ENCODE peak calls at places on chromosome 7, in seven cellular contexts. One of them, this sample, is unnamed.

GRCh38 chr7:2465928-2466327 is 10.3 kb downstream of the GRIFIN start:
- DNase-seq in left cardiac atrium: no peak
- DNase-seq in T-helper 9 cell: no peak
- DNase-seq in WTC11: no peak
- DNase-seq in SW480: no peak
- DNase-seq in neural progenitor cell: no peak
- DNase-seq in AML-193: no peak
- DNase-seq in this sample: no peak

GRCh38 chr7:65477326-65477725 is 103.7 kb downstream of the ZNF92 start:
- DNase-seq in T-helper 9 cell: no peak
- DNase-seq in AML-193: no peak
- DNase-seq in SW480: no peak
- DNase-seq in WTC11: peak; percentile 75
- DNase-seq in left cardiac atrium: no peak
- DNase-seq in neural progenitor cell: peak; percentile 72
- DNase-seq in this sample: no peak

GRCh38 chr7:117119192-117119924 is 166.1 kb downstream of the ST7 start:
- DNase-seq in T-helper 9 cell: peak; percentile 77
- DNase-seq in WTC11: peak; percentile 85
- DNase-seq in AML-193: peak; percentile 73
- DNase-seq in neural progenitor cell: peak; percentile 91
- DNase-seq in left cardiac atrium: peak; percentile 78
- DNase-seq in SW480: peak; percentile 63
- DNase-seq in this sample: peak; percentile 46

GRCh38 chr7:150910996-150911422 is 58.7 kb downstream of the AOC1 start:
- DNase-seq in SW480: no peak
- DNase-seq in left cardiac atrium: no peak
- DNase-seq in T-helper 9 cell: no peak
- DNase-seq in neural progenitor cell: no peak
- DNase-seq in WTC11: no peak
- DNase-seq in AML-193: no peak
- DNase-seq in this sample: no peak

GRCh38 chr7:111092406-111093160 is 1.7 kb downstream of the LRRN3 start:
- DNase-seq in left cardiac atrium: no peak
- DNase-seq in AML-193: no peak
- DNase-seq in neural progenitor cell: no peak
- DNase-seq in T-helper 9 cell: no peak
- DNase-seq in WTC11: no peak
- DNase-seq in SW480: no peak
- DNase-seq in this sample: no peak

GRCh38 chr7:23115991-23116390 is 10.4 kb downstream of the KLHL7 start:
- DNase-seq in neural progenitor cell: peak; percentile 85
- DNase-seq in AML-193: no peak
- DNase-seq in T-helper 9 cell: no peak
- DNase-seq in left cardiac atrium: no peak
- DNase-seq in WTC11: no peak
- DNase-seq in SW480: no peak
- DNase-seq in this sample: no peak

GRCh38 chr7:23680417-23681405 is 712 bp downstream of the FAM221A start:
- DNase-seq in SW480: peak; percentile 88
- DNase-seq in left cardiac atrium: peak; percentile 63
- DNase-seq in neural progenitor cell: peak; percentile 89
- DNase-seq in WTC11: peak; percentile 86
- DNase-seq in AML-193: peak; percentile 19
- DNase-seq in T-helper 9 cell: peak; percentile 37
- DNase-seq in this sample: peak; percentile 38

GRCh38 chr7:151425670-151426075 is 14.3 kb downstream of the CRYGN start:
- DNase-seq in left cardiac atrium: no peak
- DNase-seq in AML-193: no peak
- DNase-seq in neural progenitor cell: peak; percentile 56
- DNase-seq in WTC11: no peak
- DNase-seq in T-helper 9 cell: no peak
- DNase-seq in SW480: no peak
- DNase-seq in this sample: no peak

GRCh38 chr7:147419001-147419400 is 1171.6 kb upstream of the C7orf33 start:
- DNase-seq in SW480: no peak
- DNase-seq in left cardiac atrium: no peak
- DNase-seq in WTC11: peak; percentile 15
- DNase-seq in AML-193: no peak
- DNase-seq in neural progenitor cell: peak; percentile 38
- DNase-seq in T-helper 9 cell: no peak
- DNase-seq in this sample: no peak

GRCh38 chr7:106778656-106779250 is 86.3 kb upstream of the PIK3CG start:
- DNase-seq in neural progenitor cell: no peak
- DNase-seq in WTC11: no peak
- DNase-seq in AML-193: no peak
- DNase-seq in T-helper 9 cell: no peak
- DNase-seq in left cardiac atrium: no peak
- DNase-seq in SW480: no peak
- DNase-seq in this sample: no peak

GRCh38 chr7:1418505-1419309 is 40.6 kb downstream of the MICALL2 start:
- DNase-seq in SW480: peak; percentile 87
- DNase-seq in left cardiac atrium: no peak
- DNase-seq in AML-193: no peak
- DNase-seq in neural progenitor cell: peak; percentile 79
- DNase-seq in WTC11: peak; percentile 79
- DNase-seq in T-helper 9 cell: no peak
- DNase-seq in this sample: no peak

GRCh38 chr7:135976312-135977019 is 693 bp downstream of the MTPN start:
- DNase-seq in neural progenitor cell: no peak
- DNase-seq in SW480: peak; percentile 21
- DNase-seq in WTC11: peak; percentile 33
- DNase-seq in left cardiac atrium: no peak
- DNase-seq in T-helper 9 cell: peak; percentile 31
- DNase-seq in AML-193: no peak
- DNase-seq in this sample: peak; percentile 45

GRCh38 chr7:147539685-147540084 is 1050.9 kb upstream of the C7orf33 start:
- DNase-seq in WTC11: no peak
- DNase-seq in T-helper 9 cell: no peak
- DNase-seq in neural progenitor cell: no peak
- DNase-seq in SW480: no peak
- DNase-seq in AML-193: no peak
- DNase-seq in left cardiac atrium: no peak
- DNase-seq in this sample: no peak

GRCh38 chr7:117127585-117128168 is 174.4 kb downstream of the ST7 start:
- DNase-seq in T-helper 9 cell: peak; percentile 28
- DNase-seq in AML-193: peak; percentile 69
- DNase-seq in SW480: peak; percentile 51
- DNase-seq in WTC11: peak; percentile 15
- DNase-seq in left cardiac atrium: peak; percentile 52
- DNase-seq in neural progenitor cell: peak; percentile 46
- DNase-seq in this sample: no peak

GRCh38 chr7:150755473-150756099 is 18.4 kb downstream of the GIMAP5 start:
- DNase-seq in SW480: no peak
- DNase-seq in left cardiac atrium: peak; percentile 49
- DNase-seq in T-helper 9 cell: peak; percentile 57
- DNase-seq in AML-193: no peak
- DNase-seq in WTC11: no peak
- DNase-seq in neural progenitor cell: no peak
- DNase-seq in this sample: peak; percentile 55

GRCh38 chr7:70343519-70343918 is 745.2 kb downstream of the AUTS2 start:
- DNase-seq in SW480: no peak
- DNase-seq in neural progenitor cell: peak; percentile 65
- DNase-seq in AML-193: no peak
- DNase-seq in WTC11: no peak
- DNase-seq in left cardiac atrium: no peak
- DNase-seq in T-helper 9 cell: no peak
- DNase-seq in this sample: no peak

GRCh38 chr7:38660427-38661099 is 29.4 kb upstream of the AMPH start:
- DNase-seq in left cardiac atrium: no peak
- DNase-seq in T-helper 9 cell: no peak
- DNase-seq in AML-193: peak; percentile 38
- DNase-seq in neural progenitor cell: peak; percentile 73
- DNase-seq in SW480: peak; percentile 47
- DNase-seq in WTC11: peak; percentile 37
- DNase-seq in this sample: peak; percentile 15

GRCh38 chr7:37201003-37201875 is 247.4 kb downstream of the ELMO1 start:
- DNase-seq in WTC11: peak; percentile 85
- DNase-seq in left cardiac atrium: peak; percentile 79
- DNase-seq in AML-193: peak; percentile 64
- DNase-seq in neural progenitor cell: peak; percentile 91
- DNase-seq in SW480: peak; percentile 81
- DNase-seq in T-helper 9 cell: peak; percentile 21
- DNase-seq in this sample: peak; percentile 29

GRCh38 chr7:77455334-77455733 is 39.2 kb upstream of the GSAP start:
- DNase-seq in T-helper 9 cell: no peak
- DNase-seq in AML-193: no peak
- DNase-seq in SW480: peak; percentile 39
- DNase-seq in WTC11: no peak
- DNase-seq in left cardiac atrium: peak; percentile 52
- DNase-seq in neural progenitor cell: no peak
- DNase-seq in this sample: no peak

GRCh38 chr7:149422065-149422913 is 38.6 kb downstream of the ZNF777 start:
- DNase-seq in AML-193: peak; percentile 60
- DNase-seq in SW480: peak; percentile 74
- DNase-seq in T-helper 9 cell: peak; percentile 65
- DNase-seq in left cardiac atrium: peak; percentile 65
- DNase-seq in neural progenitor cell: peak; percentile 94
- DNase-seq in WTC11: peak; percentile 86
- DNase-seq in this sample: peak; percentile 49

GRCh38 chr7:118184392-118184899 is 482 bp downstream of the LSM8 start:
- DNase-seq in SW480: no peak
- DNase-seq in neural progenitor cell: no peak
- DNase-seq in T-helper 9 cell: no peak
- DNase-seq in WTC11: no peak
- DNase-seq in AML-193: no peak
- DNase-seq in left cardiac atrium: no peak
- DNase-seq in this sample: no peak

GRCh38 chr7:6136475-6136874 is 105.3 kb downstream of the ANKRD61 start:
- DNase-seq in T-helper 9 cell: no peak
- DNase-seq in neural progenitor cell: no peak
- DNase-seq in WTC11: no peak
- DNase-seq in SW480: no peak
- DNase-seq in AML-193: no peak
- DNase-seq in left cardiac atrium: no peak
- DNase-seq in this sample: no peak

GRCh38 chr7:50396856-50397255 is 53.3 kb downstream of the FIGNL1 start:
- DNase-seq in AML-193: no peak
- DNase-seq in SW480: no peak
- DNase-seq in neural progenitor cell: no peak
- DNase-seq in left cardiac atrium: no peak
- DNase-seq in WTC11: no peak
- DNase-seq in T-helper 9 cell: no peak
- DNase-seq in this sample: no peak

GRCh38 chr7:96303105-96303685 is 18.7 kb downstream of the SLC25A13 start:
- DNase-seq in WTC11: no peak
- DNase-seq in T-helper 9 cell: no peak
- DNase-seq in AML-193: no peak
- DNase-seq in left cardiac atrium: no peak
- DNase-seq in SW480: no peak
- DNase-seq in neural progenitor cell: no peak
- DNase-seq in this sample: no peak

GRCh38 chr7:21063106-21063505 is 276.4 kb upstream of the SP8 start:
- DNase-seq in left cardiac atrium: no peak
- DNase-seq in AML-193: no peak
- DNase-seq in T-helper 9 cell: no peak
- DNase-seq in SW480: no peak
- DNase-seq in neural progenitor cell: no peak
- DNase-seq in WTC11: no peak
- DNase-seq in this sample: no peak

GRCh38 chr7:124992881-124993562 is 63.4 kb upstream of the POT1 start:
- DNase-seq in WTC11: no peak
- DNase-seq in left cardiac atrium: no peak
- DNase-seq in T-helper 9 cell: no peak
- DNase-seq in AML-193: no peak
- DNase-seq in SW480: no peak
- DNase-seq in neural progenitor cell: no peak
- DNase-seq in this sample: no peak

GRCh38 chr7:101677421-101678137 is 48.5 kb upstream of the MYL10 start:
- DNase-seq in left cardiac atrium: peak; percentile 27
- DNase-seq in T-helper 9 cell: no peak
- DNase-seq in AML-193: no peak
- DNase-seq in WTC11: no peak
- DNase-seq in neural progenitor cell: no peak
- DNase-seq in SW480: no peak
- DNase-seq in this sample: no peak

GRCh38 chr7:1209097-1209496 is 23.6 kb upstream of the UNCX start:
- DNase-seq in left cardiac atrium: no peak
- DNase-seq in WTC11: no peak
- DNase-seq in AML-193: no peak
- DNase-seq in neural progenitor cell: no peak
- DNase-seq in T-helper 9 cell: no peak
- DNase-seq in SW480: no peak
- DNase-seq in this sample: no peak

GRCh38 chr7:140229591-140230516 is 53.1 kb upstream of the KDM7A start:
- DNase-seq in left cardiac atrium: peak; percentile 28
- DNase-seq in AML-193: no peak
- DNase-seq in WTC11: peak; percentile 65
- DNase-seq in SW480: peak; percentile 100
- DNase-seq in neural progenitor cell: peak; percentile 59
- DNase-seq in T-helper 9 cell: peak; percentile 46
- DNase-seq in this sample: no peak

GRCh38 chr7:1693991-1694524 is 24.0 kb downstream of the ELFN1 start:
- DNase-seq in neural progenitor cell: peak; percentile 96
- DNase-seq in left cardiac atrium: peak; percentile 66
- DNase-seq in WTC11: peak; percentile 82
- DNase-seq in T-helper 9 cell: no peak
- DNase-seq in SW480: no peak
- DNase-seq in AML-193: no peak
- DNase-seq in this sample: no peak

GRCh38 chr7:102320181-102320580 is 33.5 kb downstream of the SH2B2 start:
- DNase-seq in SW480: no peak
- DNase-seq in neural progenitor cell: no peak
- DNase-seq in AML-193: no peak
- DNase-seq in left cardiac atrium: no peak
- DNase-seq in WTC11: no peak
- DNase-seq in T-helper 9 cell: no peak
- DNase-seq in this sample: no peak

GRCh38 chr7:112262804-112263203 is 56.3 kb downstream of the ZNF277 start:
- DNase-seq in AML-193: no peak
- DNase-seq in T-helper 9 cell: no peak
- DNase-seq in SW480: no peak
- DNase-seq in left cardiac atrium: no peak
- DNase-seq in WTC11: no peak
- DNase-seq in neural progenitor cell: no peak
- DNase-seq in this sample: no peak

GRCh38 chr7:20595971-20596370 is 19.5 kb upstream of the ABCB5 start:
- DNase-seq in SW480: no peak
- DNase-seq in T-helper 9 cell: no peak
- DNase-seq in neural progenitor cell: no peak
- DNase-seq in left cardiac atrium: no peak
- DNase-seq in WTC11: no peak
- DNase-seq in AML-193: no peak
- DNase-seq in this sample: no peak

GRCh38 chr7:150685219-150686029 is at the start of gene GIMAP2:
- DNase-seq in WTC11: no peak
- DNase-seq in neural progenitor cell: no peak
- DNase-seq in T-helper 9 cell: no peak
- DNase-seq in left cardiac atrium: no peak
- DNase-seq in SW480: peak; percentile 8
- DNase-seq in AML-193: peak; percentile 65
- DNase-seq in this sample: peak; percentile 66

GRCh38 chr7:131648491-131648890 is 92.1 kb upstream of the PODXL start:
- DNase-seq in T-helper 9 cell: no peak
- DNase-seq in AML-193: no peak
- DNase-seq in left cardiac atrium: no peak
- DNase-seq in neural progenitor cell: no peak
- DNase-seq in WTC11: no peak
- DNase-seq in SW480: peak; percentile 44
- DNase-seq in this sample: no peak